ENCODE peak calls at places on chromosomes 11 and 22, in nine cellular contexts. V is activated CD8-positive, alpha-beta T cell treated with anti-CD3 and anti-CD28 coated beads for 36 hours; R is stomach; X is HCT116; K is nephron progenitor cell; D is adrenal gland; L is left ventricle myocardium inferior; U is glutamatergic neuron; M is GM10248. B is an unnamed sample.

GRCh38 chr11:10627816-10628215 is 59.4 kb upstream of the LYVE1 start:
- DNase-seq in D (no peak), R (no peak), M (no peak), L (no peak), K (no peak), V (no peak), X (no peak), U (no peak), B (no peak)

GRCh38 chr11:133993921-133994320 is 37.2 kb upstream of the IGSF9B start:
- DNase-seq in X (no peak), R (no peak), D (no peak), K (no peak), M (no peak), L (no peak), V (no peak), U (no peak), B (no peak)

GRCh38 chr11:65487467-65488272 is 11.2 kb upstream of the MALAT1 start:
- DNase-seq in L (peak), D (peak), U (peak), K (peak), R (peak), X (peak), V (peak), M (peak), B (peak)

GRCh38 chr22:39350803-39351688 is 1.3 kb downstream of the SYNGR1 start:
- DNase-seq in D (no peak), U (no peak), R (no peak), K (no peak), M (no peak), V (no peak), X (no peak), L (no peak), B (no peak)

GRCh38 chr11:67289651-67290479 is 762 bp downstream of the ANKRD13D start:
- DNase-seq in R (no peak), U (no peak), D (peak), M (no peak), L (peak), K (no peak), V (no peak), X (no peak), B (no peak)

GRCh38 chr11:114170226-114170625 is 110.7 kb downstream of the ZBTB16 start:
- DNase-seq in M (no peak), X (no peak), D (no peak), R (no peak), K (no peak), U (no peak), L (no peak), V (no peak), B (no peak)

GRCh38 chr11:32829680-32830412 is at the start of gene PRRG4:
- DNase-seq in U (peak), D (peak), V (peak), R (peak), X (no peak), M (peak), L (peak), K (peak), B (peak)

GRCh38 chr11:104531075-104531474 is 367.1 kb upstream of the PDGFD start:
- DNase-seq in R (no peak), L (no peak), X (no peak), K (no peak), V (peak), U (no peak), M (peak), D (no peak), B (no peak)

GRCh38 chr11:112161012-112161411 is 2.9 kb downstream of the IL18 start:
- DNase-seq in K (no peak), X (no peak), M (no peak), R (no peak), V (no peak), D (no peak), U (no peak), L (no peak), B (no peak)

GRCh38 chr11:27904358-27905055 is 203.4 kb downstream of the KIF18A start:
- DNase-seq in V (no peak), D (no peak), R (no peak), U (no peak), M (no peak), K (no peak), X (no peak), L (no peak), B (no peak)

GRCh38 chr11:69674267-69674885 is 777 bp downstream of the LTO1 start:
- DNase-seq in M (no peak), X (no peak), V (peak), R (peak), U (no peak), L (no peak), D (peak), K (no peak), B (no peak)

DNA sequence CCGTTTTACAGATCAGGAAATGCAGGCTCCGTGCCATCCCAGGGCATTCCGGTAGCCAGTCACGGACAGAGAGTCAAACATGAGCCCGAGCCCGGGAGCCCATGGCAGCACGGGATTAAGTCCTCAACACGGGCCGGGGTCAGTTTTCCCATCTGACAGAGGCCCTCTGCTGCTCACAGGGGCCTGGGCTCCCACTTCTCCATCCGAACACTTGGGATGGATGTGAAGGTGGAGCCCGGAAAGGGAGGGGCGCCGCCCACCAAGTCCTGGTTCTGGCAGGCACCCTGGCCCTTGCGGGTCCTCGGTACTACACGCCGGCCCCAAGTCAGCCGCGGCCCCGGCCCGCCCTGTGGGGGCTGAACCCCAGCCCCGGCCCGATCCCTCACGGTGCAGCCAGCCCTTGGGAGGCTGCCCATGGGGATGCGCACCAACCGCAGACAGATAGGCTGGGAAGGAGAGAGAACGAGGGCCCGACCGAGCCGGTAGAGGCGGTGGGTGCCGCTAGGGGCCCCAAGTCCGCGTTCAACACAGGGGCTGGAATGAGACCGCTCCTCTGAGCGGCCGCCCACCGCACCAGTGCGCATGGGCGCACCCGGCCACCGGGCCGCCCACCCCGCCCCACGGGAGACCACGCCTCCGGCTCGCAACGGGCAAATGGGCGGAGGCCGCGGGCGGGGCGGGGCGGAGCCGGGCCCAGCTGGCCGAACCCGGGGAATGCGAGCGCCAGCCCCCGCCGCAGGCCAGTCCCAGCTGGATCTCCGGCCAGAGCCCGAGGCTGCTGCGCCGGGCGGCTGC is at the start of gene CAPN5:
- DNase-seq in X (peak), V (peak), K (peak), M (peak), R (peak), D (peak), L (peak), U (peak), B (peak)
- TF ChIP-seq CTCF in X (no peak), V (peak), K (peak), M (peak), R (no peak), D (no peak), L (peak), U (peak), B (peak)

GRCh38 chr22:31839986-31840385 is 86.2 kb downstream of the DEPDC5 start:
- DNase-seq in M (no peak), K (no peak), L (no peak), V (no peak), X (no peak), D (no peak), R (no peak), U (no peak), B (no peak)

GRCh38 chr22:31833930-31834329 is 80.1 kb downstream of the DEPDC5 start:
- DNase-seq in D (no peak), V (no peak), R (no peak), K (no peak), X (no peak), M (no peak), L (no peak), U (no peak), B (no peak)

GRCh38 chr22:31840581-31840980 is 86.8 kb downstream of the DEPDC5 start:
- DNase-seq in L (no peak), U (no peak), M (no peak), V (no peak), D (no peak), X (no peak), R (no peak), K (no peak), B (no peak)

GRCh38 chr22:31838917-31839316 is 85.1 kb downstream of the DEPDC5 start:
- DNase-seq in L (no peak), U (no peak), R (no peak), D (no peak), M (no peak), X (no peak), K (no peak), V (no peak), B (no peak)

DNA sequence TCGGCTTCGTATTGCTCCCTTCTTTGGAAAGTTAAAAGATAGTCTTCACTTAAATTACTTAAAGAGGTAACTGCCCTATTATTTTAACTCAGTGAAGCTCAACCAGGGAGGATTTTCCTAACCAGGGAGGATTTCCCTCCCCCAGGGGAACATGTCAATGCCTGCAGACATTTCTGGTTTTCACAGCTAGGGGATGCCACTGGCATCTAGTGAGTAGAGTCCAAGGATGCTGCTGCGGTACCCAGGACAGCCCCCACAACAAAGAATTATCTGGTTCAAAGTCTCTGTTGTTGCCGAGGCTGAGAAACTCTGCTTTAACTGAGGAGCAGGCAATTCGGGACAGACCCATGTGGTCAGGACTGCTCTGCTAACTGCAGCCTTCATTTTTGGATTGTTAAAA is 82.2 kb downstream of the DEPDC5 start:
- DNase-seq in R (no peak), L (no peak), K (no peak), D (no peak), V (no peak), M (no peak), X (no peak), U (no peak), B (no peak)
- TF ChIP-seq CTCF in R (no peak), L (no peak), K (no peak), D (no peak), V (no peak), M (no peak), X (no peak), U (no peak), B (no peak)

GRCh38 chr11:25794804-25795203 is 537.1 kb upstream of the ANO3 start:
- DNase-seq in X (no peak), K (no peak), M (no peak), U (no peak), D (no peak), R (no peak), L (no peak), V (no peak), B (no peak)
- TF ChIP-seq CTCF in X (no peak), K (no peak), M (no peak), U (no peak), D (no peak), R (no peak), L (no peak), V (no peak), B (no peak)

GRCh38 chr11:130216221-130216550 is 56.6 kb downstream of the ST14 start:
- DNase-seq in X (no peak), M (no peak), L (no peak), K (no peak), U (no peak), R (peak), V (no peak), D (no peak), B (no peak)
- TF ChIP-seq CTCF in X (no peak), M (no peak), L (no peak), K (no peak), U (no peak), R (no peak), V (no peak), D (no peak), B (no peak)

DNA sequence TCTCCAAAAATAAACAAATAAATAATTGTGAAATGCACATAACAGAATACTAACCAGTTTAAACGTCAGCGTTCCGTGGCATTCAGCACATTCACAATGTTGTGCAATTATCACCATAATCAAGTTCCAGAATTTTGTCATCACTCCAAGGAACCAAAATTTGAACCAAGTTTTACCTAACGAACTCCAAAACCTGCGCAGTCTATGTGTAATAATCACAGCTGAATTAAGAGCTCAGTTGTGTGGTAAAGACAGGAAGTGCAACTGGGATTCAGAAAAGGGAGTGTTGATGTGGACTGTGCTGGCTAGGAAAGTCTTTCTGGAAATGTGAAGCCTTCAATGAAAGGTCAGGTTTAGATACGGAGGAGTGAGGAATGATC is 5.4 kb upstream of the MCAM start:
- DNase-seq in U (no peak), V (no peak), D (no peak), X (no peak), R (no peak), M (peak), K (no peak), L (no peak), B (no peak)
- TF ChIP-seq CTCF in U (no peak), V (no peak), D (no peak), X (no peak), R (no peak), M (no peak), K (no peak), L (peak), B (no peak)

GRCh38 chr11:76051937-76052336 is 154.4 kb downstream of the WNT11 start:
- DNase-seq in L (no peak), U (no peak), K (no peak), R (no peak), V (no peak), M (no peak), D (no peak), X (no peak), B (no peak)

GRCh38 chr11:76054330-76054729 is 152.0 kb downstream of the WNT11 start:
- DNase-seq in V (no peak), M (no peak), R (no peak), K (no peak), X (no peak), D (no peak), U (no peak), L (no peak), B (no peak)

GRCh38 chr11:76062733-76063132 is 143.6 kb downstream of the WNT11 start:
- DNase-seq in X (no peak), K (no peak), V (no peak), L (no peak), D (no peak), R (no peak), U (no peak), M (peak), B (no peak)

GRCh38 chr11:76056881-76057280 is 149.4 kb downstream of the WNT11 start:
- DNase-seq in D (no peak), R (no peak), V (no peak), M (no peak), L (no peak), K (no peak), X (no peak), U (no peak), B (no peak)
- TF ChIP-seq CTCF in D (no peak), R (no peak), V (no peak), M (no peak), L (no peak), K (no peak), X (no peak), U (no peak), B (no peak)